ENCODE peak calls at places on chromosomes 4 and X, in four cellular contexts. One of them, this sample, is unnamed.

GRCh38 chr4:1002131-1002630 is 9.0 kb upstream of the SLC26A1 start:
- DNase-seq in A549: no peak
- DNase-seq in fibroblast of lung: peak; percentile 28
- DNase-seq in CD8-positive, alpha-beta T cell: no peak
- DNase-seq in this sample: no peak

GRCh38 chr4:24456431-24456830 is 127.9 kb downstream of the DHX15 start:
- DNase-seq in A549: no peak
- DNase-seq in fibroblast of lung: no peak
- DNase-seq in CD8-positive, alpha-beta T cell: no peak
- DNase-seq in this sample: no peak

GRCh38 chrX:74119016-74119910 is 184.7 kb upstream of the ZCCHC13 start:
- DNase-seq in A549: peak; percentile 10
- DNase-seq in fibroblast of lung: peak; percentile 18
- DNase-seq in CD8-positive, alpha-beta T cell: no peak
- DNase-seq in this sample: no peak

GRCh38 chrX:20118065-20118824 is 1.5 kb upstream of the MAP7D2 start:
- DNase-seq in A549: no peak
- DNase-seq in fibroblast of lung: no peak
- DNase-seq in CD8-positive, alpha-beta T cell: no peak
- DNase-seq in this sample: no peak

GRCh38 chr4:13640149-13640671 is 12.7 kb upstream of the BOD1L1 start:
- DNase-seq in A549: no peak
- DNase-seq in fibroblast of lung: peak; percentile 85
- DNase-seq in CD8-positive, alpha-beta T cell: no peak
- DNase-seq in this sample: no peak

GRCh38 chrX:131747173-131747572 is 203.3 kb downstream of the OR13H1 start:
- DNase-seq in A549: peak; percentile 62
- DNase-seq in fibroblast of lung: no peak
- DNase-seq in CD8-positive, alpha-beta T cell: peak; percentile 83
- DNase-seq in this sample: no peak

GRCh38 chrX:9195199-9195880 is 161.4 kb upstream of the FAM9B start:
- DNase-seq in A549: no peak
- DNase-seq in fibroblast of lung: no peak
- DNase-seq in CD8-positive, alpha-beta T cell: no peak
- DNase-seq in this sample: no peak

GRCh38 chrX:98501441-98501840 is 1617.7 kb downstream of the RPA4 start:
- DNase-seq in A549: no peak
- DNase-seq in fibroblast of lung: no peak
- DNase-seq in CD8-positive, alpha-beta T cell: no peak
- DNase-seq in this sample: no peak

GRCh38 chrX:44997888-44998287 is 124.9 kb downstream of the KDM6A start:
- DNase-seq in A549: no peak
- DNase-seq in fibroblast of lung: no peak
- DNase-seq in CD8-positive, alpha-beta T cell: no peak
- DNase-seq in this sample: peak; percentile 39

GRCh38 chr4:152586668-152587067 is 50.8 kb upstream of the FBXW7 start:
- DNase-seq in A549: no peak
- DNase-seq in fibroblast of lung: no peak
- DNase-seq in CD8-positive, alpha-beta T cell: no peak
- DNase-seq in this sample: no peak

GRCh38 chr4:24001945-24002640 is 112.2 kb upstream of the PPARGC1A start:
- DNase-seq in A549: no peak
- DNase-seq in fibroblast of lung: no peak
- DNase-seq in CD8-positive, alpha-beta T cell: no peak
- DNase-seq in this sample: no peak

GRCh38 chr4:98522603-98523395 is 135.6 kb downstream of the TSPAN5 start:
- DNase-seq in A549: no peak
- DNase-seq in fibroblast of lung: peak; percentile 85
- DNase-seq in CD8-positive, alpha-beta T cell: no peak
- DNase-seq in this sample: no peak

GRCh38 chr4:149264093-149264733 is 551.4 kb downstream of the IQCM start:
- DNase-seq in A549: no peak
- DNase-seq in fibroblast of lung: peak; percentile 74
- DNase-seq in CD8-positive, alpha-beta T cell: no peak
- DNase-seq in this sample: peak; percentile 7

GRCh38 chrX:146854281-146854680 is 39.7 kb upstream of the CXorf51A start:
- DNase-seq in A549: no peak
- DNase-seq in fibroblast of lung: no peak
- DNase-seq in CD8-positive, alpha-beta T cell: no peak
- DNase-seq in this sample: no peak

GRCh38 chrX:10010686-10011085 is 43.5 kb downstream of the CLDN34 start:
- DNase-seq in A549: no peak
- DNase-seq in fibroblast of lung: peak; percentile 43
- DNase-seq in CD8-positive, alpha-beta T cell: no peak
- DNase-seq in this sample: no peak

GRCh38 chrX:48790477-48790876 is 4.1 kb downstream of the GATA1 start:
- DNase-seq in A549: no peak
- DNase-seq in fibroblast of lung: no peak
- DNase-seq in CD8-positive, alpha-beta T cell: no peak
- DNase-seq in this sample: no peak

GRCh38 chrX:10902001-10902400 is 209.1 kb upstream of the HCCS start:
- DNase-seq in A549: no peak
- DNase-seq in fibroblast of lung: peak; percentile 40
- DNase-seq in CD8-positive, alpha-beta T cell: no peak
- DNase-seq in this sample: no peak

GRCh38 chrX:24493740-24494543 is 28.9 kb downstream of the PDK3 start:
- DNase-seq in A549: no peak
- DNase-seq in fibroblast of lung: no peak
- DNase-seq in CD8-positive, alpha-beta T cell: no peak
- DNase-seq in this sample: no peak

GRCh38 chrX:1531106-1531890 is 5.7 kb downstream of the P2RY8 start:
- DNase-seq in A549: no peak
- DNase-seq in fibroblast of lung: no peak
- DNase-seq in CD8-positive, alpha-beta T cell: peak; percentile 46
- DNase-seq in this sample: no peak

GRCh38 chr4:137408527-137409177 is 123.6 kb downstream of the PCDH18 start:
- DNase-seq in A549: no peak
- DNase-seq in fibroblast of lung: no peak
- DNase-seq in CD8-positive, alpha-beta T cell: no peak
- DNase-seq in this sample: no peak

GRCh38 chr4:176789955-176790354 is 2.8 kb downstream of the VEGFC start:
- DNase-seq in A549: no peak
- DNase-seq in fibroblast of lung: peak; percentile 89
- DNase-seq in CD8-positive, alpha-beta T cell: no peak
- DNase-seq in this sample: peak; percentile 49

GRCh38 chr4:156584100-156584499 is 387.5 kb downstream of the PDGFC start:
- DNase-seq in A549: no peak
- DNase-seq in fibroblast of lung: no peak
- DNase-seq in CD8-positive, alpha-beta T cell: no peak
- DNase-seq in this sample: no peak

GRCh38 chr4:125323547-125324100 is 8.9 kb downstream of the FAT4 start:
- DNase-seq in A549: no peak
- DNase-seq in fibroblast of lung: peak; percentile 51
- DNase-seq in CD8-positive, alpha-beta T cell: no peak
- DNase-seq in this sample: no peak

GRCh38 chrX:19638968-19639539 is 123.7 kb upstream of the MAP3K15 start:
- DNase-seq in A549: no peak
- DNase-seq in fibroblast of lung: no peak
- DNase-seq in CD8-positive, alpha-beta T cell: no peak
- DNase-seq in this sample: no peak

GRCh38 chr4:105990933-105991332 is 95.7 kb downstream of the NPNT start:
- DNase-seq in A549: no peak
- DNase-seq in fibroblast of lung: peak; percentile 10
- DNase-seq in CD8-positive, alpha-beta T cell: no peak
- DNase-seq in this sample: no peak

GRCh38 chr4:76486588-76487276 is 51.7 kb downstream of the SHROOM3 start:
- DNase-seq in A549: no peak
- DNase-seq in fibroblast of lung: no peak
- DNase-seq in CD8-positive, alpha-beta T cell: no peak
- DNase-seq in this sample: no peak

GRCh38 chr4:160928482-160928881 is 1235.3 kb downstream of the FSTL5 start:
- DNase-seq in A549: no peak
- DNase-seq in fibroblast of lung: no peak
- DNase-seq in CD8-positive, alpha-beta T cell: no peak
- DNase-seq in this sample: no peak

GRCh38 chr4:38069271-38069760 is 109.1 kb downstream of the PTTG2 start:
- DNase-seq in A549: peak; percentile 29
- DNase-seq in fibroblast of lung: peak; percentile 79
- DNase-seq in CD8-positive, alpha-beta T cell: no peak
- DNase-seq in this sample: peak; percentile 44
- TF ChIP-seq CTCF in A549: peak; percentile 56
- TF ChIP-seq CTCF in fibroblast of lung: peak; percentile 32
- TF ChIP-seq CTCF in CD8-positive, alpha-beta T cell: no peak
- TF ChIP-seq CTCF in this sample: no peak

GRCh38 chrX:84118769-84119168 is 69.2 kb downstream of the RPS6KA6 start:
- DNase-seq in A549: no peak
- DNase-seq in fibroblast of lung: no peak
- DNase-seq in CD8-positive, alpha-beta T cell: no peak
- DNase-seq in this sample: no peak

GRCh38 chrX:84123585-84123984 is 64.4 kb downstream of the RPS6KA6 start:
- DNase-seq in A549: no peak
- DNase-seq in fibroblast of lung: no peak
- DNase-seq in CD8-positive, alpha-beta T cell: no peak
- DNase-seq in this sample: no peak

DNA sequence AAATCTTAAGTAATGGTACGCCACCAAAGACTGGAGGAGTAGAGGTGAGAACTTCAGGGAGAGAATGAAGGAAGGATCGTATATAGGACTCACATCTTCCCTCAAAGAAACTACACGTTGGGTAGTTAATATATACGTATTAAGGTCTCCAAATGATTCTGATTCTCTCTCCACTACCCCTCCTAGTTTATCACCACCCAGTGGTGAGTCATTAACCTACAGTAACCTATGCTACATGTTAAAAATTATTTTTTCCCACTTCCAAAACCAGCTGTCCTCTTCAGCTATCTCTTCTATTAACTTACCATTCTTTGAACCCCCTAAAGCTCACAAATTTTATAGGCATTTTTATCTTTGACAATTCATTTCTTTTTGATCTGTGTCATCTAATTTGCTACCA is 69.7 kb downstream of the RPS6KA6 start:
- DNase-seq in A549: no peak
- DNase-seq in fibroblast of lung: no peak
- DNase-seq in CD8-positive, alpha-beta T cell: no peak
- DNase-seq in this sample: no peak
- TF ChIP-seq CTCF in A549: no peak
- TF ChIP-seq CTCF in fibroblast of lung: no peak
- TF ChIP-seq CTCF in CD8-positive, alpha-beta T cell: no peak
- TF ChIP-seq CTCF in this sample: no peak

GRCh38 chr4:123580981-123581664 is 184.5 kb downstream of the SPRY1 start:
- DNase-seq in A549: no peak
- DNase-seq in fibroblast of lung: no peak
- DNase-seq in CD8-positive, alpha-beta T cell: no peak
- DNase-seq in this sample: no peak

GRCh38 chr4:123585111-123585510 is 188.5 kb downstream of the SPRY1 start:
- DNase-seq in A549: no peak
- DNase-seq in fibroblast of lung: no peak
- DNase-seq in CD8-positive, alpha-beta T cell: no peak
- DNase-seq in this sample: no peak

GRCh38 chr4:123579961-123580360 is 183.4 kb downstream of the SPRY1 start:
- DNase-seq in A549: no peak
- DNase-seq in fibroblast of lung: no peak
- DNase-seq in CD8-positive, alpha-beta T cell: no peak
- DNase-seq in this sample: no peak

GRCh38 chr4:123581802-123582201 is 185.2 kb downstream of the SPRY1 start:
- DNase-seq in A549: no peak
- DNase-seq in fibroblast of lung: no peak
- DNase-seq in CD8-positive, alpha-beta T cell: no peak
- DNase-seq in this sample: no peak

GRCh38 chr4:123583043-123583442 is 186.4 kb downstream of the SPRY1 start:
- DNase-seq in A549: no peak
- DNase-seq in fibroblast of lung: no peak
- DNase-seq in CD8-positive, alpha-beta T cell: no peak
- DNase-seq in this sample: no peak
- TF ChIP-seq CTCF in A549: no peak
- TF ChIP-seq CTCF in fibroblast of lung: no peak
- TF ChIP-seq CTCF in CD8-positive, alpha-beta T cell: no peak
- TF ChIP-seq CTCF in this sample: no peak

DNA sequence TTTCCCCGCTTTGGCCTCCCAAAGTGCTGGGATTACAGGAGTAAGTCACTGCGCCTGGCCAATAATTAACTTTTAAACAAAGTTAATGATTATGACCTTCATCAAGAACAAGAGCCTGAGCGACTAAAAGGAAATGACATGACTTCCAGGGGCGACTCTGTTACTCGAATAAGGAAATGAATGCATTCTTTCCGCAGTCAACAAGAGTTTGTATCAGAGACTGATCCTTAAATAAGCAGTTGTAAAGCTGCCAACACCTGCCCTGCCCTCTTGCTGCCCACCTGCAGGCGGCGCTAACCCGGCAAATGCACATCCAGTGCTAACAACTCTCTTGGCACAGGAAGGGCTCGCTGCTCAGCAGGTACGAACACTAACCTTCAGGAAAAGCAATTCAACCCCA is 27.3 kb downstream of the WDR1 start:
- DNase-seq in A549: no peak
- DNase-seq in fibroblast of lung: no peak
- DNase-seq in CD8-positive, alpha-beta T cell: no peak
- DNase-seq in this sample: no peak
- TF ChIP-seq CTCF in A549: no peak
- TF ChIP-seq CTCF in fibroblast of lung: no peak
- TF ChIP-seq CTCF in CD8-positive, alpha-beta T cell: peak; percentile 32
- TF ChIP-seq CTCF in this sample: peak; percentile 19

GRCh38 chrX:150364347-150365050 is 1.4 kb downstream of the MAMLD1 start:
- DNase-seq in A549: no peak
- DNase-seq in fibroblast of lung: peak; percentile 9
- DNase-seq in CD8-positive, alpha-beta T cell: no peak
- DNase-seq in this sample: no peak
- TF ChIP-seq CTCF in A549: no peak
- TF ChIP-seq CTCF in fibroblast of lung: no peak
- TF ChIP-seq CTCF in CD8-positive, alpha-beta T cell: no peak
- TF ChIP-seq CTCF in this sample: no peak

DNA sequence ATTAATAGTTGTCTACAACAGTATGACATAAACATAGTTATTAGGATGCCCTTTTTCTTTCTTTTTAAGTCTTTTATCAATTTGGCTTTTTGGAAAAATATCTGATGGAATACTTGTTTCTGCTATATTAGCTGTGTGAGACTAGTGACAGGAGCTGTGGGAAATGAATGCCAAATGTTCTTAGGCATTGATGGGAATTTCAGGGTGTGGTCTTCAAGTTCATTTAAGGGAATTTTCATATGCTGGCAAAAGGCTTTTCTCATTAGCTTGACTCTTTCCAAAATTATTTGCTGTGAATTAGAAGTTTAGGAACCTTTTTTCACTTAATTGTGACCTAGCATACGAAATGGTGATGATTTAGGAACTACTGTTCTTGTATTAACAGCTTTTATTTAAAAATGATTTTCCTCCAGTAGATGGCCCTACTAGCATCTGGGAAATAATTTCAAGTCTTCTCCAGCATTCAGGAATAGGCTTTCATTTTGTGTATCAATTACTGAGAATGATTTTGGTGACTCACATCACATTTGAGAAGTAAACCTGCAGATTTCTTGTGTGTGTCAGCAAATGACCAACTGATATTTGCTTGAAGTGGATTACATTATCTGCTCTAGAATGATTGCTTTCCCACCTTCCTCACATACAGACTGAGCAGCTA is 70.9 kb downstream of the HTT start:
- DNase-seq in A549: no peak
- DNase-seq in fibroblast of lung: peak; percentile 60
- DNase-seq in CD8-positive, alpha-beta T cell: no peak
- DNase-seq in this sample: no peak
- TF ChIP-seq CTCF in A549: peak; percentile 24
- TF ChIP-seq CTCF in fibroblast of lung: no peak
- TF ChIP-seq CTCF in CD8-positive, alpha-beta T cell: no peak
- TF ChIP-seq CTCF in this sample: no peak

GRCh38 chr4:7526491-7526890 is 91.8 kb upstream of the PSAPL1 start:
- DNase-seq in A549: no peak
- DNase-seq in fibroblast of lung: no peak
- DNase-seq in CD8-positive, alpha-beta T cell: no peak
- DNase-seq in this sample: no peak
- TF ChIP-seq CTCF in A549: no peak
- TF ChIP-seq CTCF in fibroblast of lung: no peak
- TF ChIP-seq CTCF in CD8-positive, alpha-beta T cell: no peak
- TF ChIP-seq CTCF in this sample: no peak